ENCODE peak calls at places on chromosome X, in six cellular contexts. One of them, this sample, is unnamed.
A peak's percentile ranks its signal among the peaks of the same experiment; 100 is the strongest.

GRCh38 chrX:51608766-51609165 is 9.9 kb downstream of the CENPVL3 start:
- DNase-seq in kidney glomerular epithelial cell: no peak
- DNase-seq in adipocyte: peak; percentile 17
- DNase-seq in amniotic stem cell: no peak
- DNase-seq in fibroblast of the aortic adventitia: peak; percentile 5
- DNase-seq in mucosa of gallbladder: no peak
- DNase-seq in this sample: peak; percentile 4

GRCh38 chrX:9997524-9997923 is 30.4 kb downstream of the CLDN34 start:
- DNase-seq in kidney glomerular epithelial cell: no peak
- DNase-seq in adipocyte: no peak
- DNase-seq in amniotic stem cell: no peak
- DNase-seq in fibroblast of the aortic adventitia: no peak
- DNase-seq in mucosa of gallbladder: no peak
- DNase-seq in this sample: no peak

GRCh38 chrX:46617906-46618305 is 44.3 kb downstream of the CHST7 start:
- DNase-seq in kidney glomerular epithelial cell: no peak
- DNase-seq in adipocyte: no peak
- DNase-seq in amniotic stem cell: no peak
- DNase-seq in fibroblast of the aortic adventitia: no peak
- DNase-seq in mucosa of gallbladder: no peak
- DNase-seq in this sample: no peak

GRCh38 chrX:13697440-13697839 is 8.5 kb downstream of the RAB9A start:
- DNase-seq in kidney glomerular epithelial cell: no peak
- DNase-seq in adipocyte: peak; percentile 5
- DNase-seq in amniotic stem cell: no peak
- DNase-seq in fibroblast of the aortic adventitia: peak; percentile 19
- DNase-seq in mucosa of gallbladder: no peak
- DNase-seq in this sample: peak; percentile 25

GRCh38 chrX:41468647-41469323 is 21.6 kb downstream of the NYX start:
- DNase-seq in kidney glomerular epithelial cell: no peak
- DNase-seq in adipocyte: peak; percentile 41
- DNase-seq in amniotic stem cell: no peak
- DNase-seq in fibroblast of the aortic adventitia: peak; percentile 44
- DNase-seq in mucosa of gallbladder: no peak
- DNase-seq in this sample: peak; percentile 80

GRCh38 chrX:107738768-107739167 is 36.8 kb downstream of the TSC22D3 start:
- DNase-seq in kidney glomerular epithelial cell: no peak
- DNase-seq in adipocyte: no peak
- DNase-seq in amniotic stem cell: no peak
- DNase-seq in fibroblast of the aortic adventitia: no peak
- DNase-seq in mucosa of gallbladder: no peak
- DNase-seq in this sample: no peak

GRCh38 chrX:68696267-68696666 is 48.8 kb downstream of the STARD8 start:
- DNase-seq in kidney glomerular epithelial cell: no peak
- DNase-seq in adipocyte: no peak
- DNase-seq in amniotic stem cell: no peak
- DNase-seq in fibroblast of the aortic adventitia: no peak
- DNase-seq in mucosa of gallbladder: no peak
- DNase-seq in this sample: no peak

GRCh38 chrX:20313889-20314288 is 47.2 kb upstream of the RPS6KA3 start:
- DNase-seq in kidney glomerular epithelial cell: no peak
- DNase-seq in adipocyte: no peak
- DNase-seq in amniotic stem cell: no peak
- DNase-seq in fibroblast of the aortic adventitia: no peak
- DNase-seq in mucosa of gallbladder: no peak
- DNase-seq in this sample: no peak

GRCh38 chrX:39576081-39576701 is 521.6 kb downstream of the BCOR start:
- DNase-seq in kidney glomerular epithelial cell: no peak
- DNase-seq in adipocyte: no peak
- DNase-seq in amniotic stem cell: no peak
- DNase-seq in fibroblast of the aortic adventitia: no peak
- DNase-seq in mucosa of gallbladder: no peak
- DNase-seq in this sample: no peak

GRCh38 chrX:10608099-10608498 is 12.3 kb downstream of the MID1 start:
- DNase-seq in kidney glomerular epithelial cell: no peak
- DNase-seq in adipocyte: peak; percentile 54
- DNase-seq in amniotic stem cell: no peak
- DNase-seq in fibroblast of the aortic adventitia: peak; percentile 73
- DNase-seq in mucosa of gallbladder: no peak
- DNase-seq in this sample: peak; percentile 81

GRCh38 chrX:124426824-124427223 is 80.5 kb downstream of the SH2D1A start:
- DNase-seq in kidney glomerular epithelial cell: no peak
- DNase-seq in adipocyte: no peak
- DNase-seq in amniotic stem cell: no peak
- DNase-seq in fibroblast of the aortic adventitia: no peak
- DNase-seq in mucosa of gallbladder: no peak
- DNase-seq in this sample: no peak

GRCh38 chrX:53281321-53281822 is at the start of gene IQSEC2:
- DNase-seq in kidney glomerular epithelial cell: peak; percentile 34
- DNase-seq in adipocyte: peak; percentile 91
- DNase-seq in amniotic stem cell: peak; percentile 45
- DNase-seq in fibroblast of the aortic adventitia: peak; percentile 76
- DNase-seq in mucosa of gallbladder: peak; percentile 87
- DNase-seq in this sample: peak; percentile 74

GRCh38 chrX:103847174-103847870 is 15.3 kb upstream of the RAB9B start:
- DNase-seq in kidney glomerular epithelial cell: peak; percentile 15
- DNase-seq in adipocyte: peak; percentile 47
- DNase-seq in amniotic stem cell: no peak
- DNase-seq in fibroblast of the aortic adventitia: peak; percentile 28
- DNase-seq in mucosa of gallbladder: no peak
- DNase-seq in this sample: no peak

GRCh38 chrX:68503830-68504229 is 5.0 kb downstream of the YIPF6 start:
- DNase-seq in kidney glomerular epithelial cell: no peak
- DNase-seq in adipocyte: no peak
- DNase-seq in amniotic stem cell: no peak
- DNase-seq in fibroblast of the aortic adventitia: no peak
- DNase-seq in mucosa of gallbladder: no peak
- DNase-seq in this sample: no peak

GRCh38 chrX:119622356-119623232 is 16.4 kb upstream of the NKRF start:
- DNase-seq in kidney glomerular epithelial cell: no peak
- DNase-seq in adipocyte: peak; percentile 31
- DNase-seq in amniotic stem cell: no peak
- DNase-seq in fibroblast of the aortic adventitia: peak; percentile 74
- DNase-seq in mucosa of gallbladder: no peak
- DNase-seq in this sample: peak; percentile 67

GRCh38 chrX:99603076-99603814 is 806.8 kb downstream of the PCDH19 start:
- DNase-seq in kidney glomerular epithelial cell: no peak
- DNase-seq in adipocyte: no peak
- DNase-seq in amniotic stem cell: no peak
- DNase-seq in fibroblast of the aortic adventitia: no peak
- DNase-seq in mucosa of gallbladder: no peak
- DNase-seq in this sample: no peak

GRCh38 chrX:54048413-54048812 is 4.1 kb upstream of the PHF8 start:
- DNase-seq in kidney glomerular epithelial cell: no peak
- DNase-seq in adipocyte: no peak
- DNase-seq in amniotic stem cell: no peak
- DNase-seq in fibroblast of the aortic adventitia: no peak
- DNase-seq in mucosa of gallbladder: no peak
- DNase-seq in this sample: no peak

GRCh38 chrX:19625612-19626011 is 110.3 kb upstream of the MAP3K15 start:
- DNase-seq in kidney glomerular epithelial cell: no peak
- DNase-seq in adipocyte: no peak
- DNase-seq in amniotic stem cell: no peak
- DNase-seq in fibroblast of the aortic adventitia: no peak
- DNase-seq in mucosa of gallbladder: no peak
- DNase-seq in this sample: no peak

GRCh38 chrX:72201836-72202536 is 20.4 kb downstream of the PIN4 start:
- DNase-seq in kidney glomerular epithelial cell: peak; percentile 0
- DNase-seq in adipocyte: peak; percentile 67
- DNase-seq in amniotic stem cell: peak; percentile 57
- DNase-seq in fibroblast of the aortic adventitia: peak; percentile 78
- DNase-seq in mucosa of gallbladder: no peak
- DNase-seq in this sample: peak; percentile 68

GRCh38 chrX:147884958-147885357 is 26.8 kb upstream of the FMR1 start:
- DNase-seq in kidney glomerular epithelial cell: no peak
- DNase-seq in adipocyte: no peak
- DNase-seq in amniotic stem cell: no peak
- DNase-seq in fibroblast of the aortic adventitia: no peak
- DNase-seq in mucosa of gallbladder: no peak
- DNase-seq in this sample: no peak

GRCh38 chrX:16666541-16666940 is 16.6 kb downstream of the S100G start:
- DNase-seq in kidney glomerular epithelial cell: no peak
- DNase-seq in adipocyte: peak; percentile 39
- DNase-seq in amniotic stem cell: no peak
- DNase-seq in fibroblast of the aortic adventitia: peak; percentile 44
- DNase-seq in mucosa of gallbladder: no peak
- DNase-seq in this sample: peak; percentile 3

GRCh38 chrX:101062171-101062570 is 10.3 kb upstream of the TRMT2B start:
- DNase-seq in kidney glomerular epithelial cell: no peak
- DNase-seq in adipocyte: no peak
- DNase-seq in amniotic stem cell: no peak
- DNase-seq in fibroblast of the aortic adventitia: peak; percentile 10
- DNase-seq in mucosa of gallbladder: no peak
- DNase-seq in this sample: peak; percentile 0

GRCh38 chrX:34275710-34276109 is 143.6 kb upstream of the FAM47A start:
- DNase-seq in kidney glomerular epithelial cell: peak; percentile 5
- DNase-seq in adipocyte: no peak
- DNase-seq in amniotic stem cell: no peak
- DNase-seq in fibroblast of the aortic adventitia: no peak
- DNase-seq in mucosa of gallbladder: no peak
- DNase-seq in this sample: no peak

GRCh38 chrX:54921427-54922021 is 900 bp downstream of the TRO start:
- DNase-seq in kidney glomerular epithelial cell: peak; percentile 6
- DNase-seq in adipocyte: peak; percentile 79
- DNase-seq in amniotic stem cell: peak; percentile 6
- DNase-seq in fibroblast of the aortic adventitia: peak; percentile 77
- DNase-seq in mucosa of gallbladder: peak; percentile 43
- DNase-seq in this sample: peak; percentile 36

GRCh38 chrX:110665636-110666035 is 130.0 kb downstream of the CHRDL1 start:
- DNase-seq in kidney glomerular epithelial cell: no peak
- DNase-seq in adipocyte: peak; percentile 31
- DNase-seq in amniotic stem cell: peak; percentile 12
- DNase-seq in fibroblast of the aortic adventitia: peak; percentile 44
- DNase-seq in mucosa of gallbladder: peak; percentile 19
- DNase-seq in this sample: peak; percentile 17

GRCh38 chrX:37943554-37943953 is 62.8 kb upstream of the SYTL5 start:
- DNase-seq in kidney glomerular epithelial cell: no peak
- DNase-seq in adipocyte: peak; percentile 11
- DNase-seq in amniotic stem cell: no peak
- DNase-seq in fibroblast of the aortic adventitia: no peak
- DNase-seq in mucosa of gallbladder: no peak
- DNase-seq in this sample: no peak

GRCh38 chrX:32520789-32521188 is 690.6 kb downstream of the DMD start:
- DNase-seq in kidney glomerular epithelial cell: no peak
- DNase-seq in adipocyte: no peak
- DNase-seq in amniotic stem cell: no peak
- DNase-seq in fibroblast of the aortic adventitia: no peak
- DNase-seq in mucosa of gallbladder: no peak
- DNase-seq in this sample: no peak

GRCh38 chrX:9195199-9195880 is 161.4 kb upstream of the FAM9B start:
- DNase-seq in kidney glomerular epithelial cell: no peak
- DNase-seq in adipocyte: no peak
- DNase-seq in amniotic stem cell: no peak
- DNase-seq in fibroblast of the aortic adventitia: no peak
- DNase-seq in mucosa of gallbladder: no peak
- DNase-seq in this sample: no peak

GRCh38 chrX:154732421-154733071 is 18.3 kb downstream of the GAB3 start:
- DNase-seq in kidney glomerular epithelial cell: peak; percentile 25
- DNase-seq in adipocyte: peak; percentile 46
- DNase-seq in amniotic stem cell: no peak
- DNase-seq in fibroblast of the aortic adventitia: no peak
- DNase-seq in mucosa of gallbladder: no peak
- DNase-seq in this sample: no peak

GRCh38 chrX:63488546-63489373 is 137.6 kb upstream of the SPIN4 start:
- DNase-seq in kidney glomerular epithelial cell: no peak
- DNase-seq in adipocyte: no peak
- DNase-seq in amniotic stem cell: no peak
- DNase-seq in fibroblast of the aortic adventitia: no peak
- DNase-seq in mucosa of gallbladder: no peak
- DNase-seq in this sample: no peak

GRCh38 chrX:126509917-126510316 is 42.7 kb downstream of the DCAF12L1 start:
- DNase-seq in kidney glomerular epithelial cell: no peak
- DNase-seq in adipocyte: no peak
- DNase-seq in amniotic stem cell: no peak
- DNase-seq in fibroblast of the aortic adventitia: no peak
- DNase-seq in mucosa of gallbladder: no peak
- DNase-seq in this sample: no peak

GRCh38 chrX:23374291-23374690 is 39.6 kb downstream of the PTCHD1 start:
- DNase-seq in kidney glomerular epithelial cell: no peak
- DNase-seq in adipocyte: no peak
- DNase-seq in amniotic stem cell: no peak
- DNase-seq in fibroblast of the aortic adventitia: no peak
- DNase-seq in mucosa of gallbladder: no peak
- DNase-seq in this sample: no peak

GRCh38 chrX:9610774-9611392 is 146.0 kb downstream of the TBL1X start:
- DNase-seq in kidney glomerular epithelial cell: no peak
- DNase-seq in adipocyte: peak; percentile 22
- DNase-seq in amniotic stem cell: no peak
- DNase-seq in fibroblast of the aortic adventitia: peak; percentile 41
- DNase-seq in mucosa of gallbladder: no peak
- DNase-seq in this sample: peak; percentile 4

GRCh38 chrX:136819026-136819425 is 38.3 kb upstream of the ARHGEF6 start:
- DNase-seq in kidney glomerular epithelial cell: no peak
- DNase-seq in adipocyte: no peak
- DNase-seq in amniotic stem cell: no peak
- DNase-seq in fibroblast of the aortic adventitia: no peak
- DNase-seq in mucosa of gallbladder: no peak
- DNase-seq in this sample: no peak

GRCh38 chrX:21700289-21700688 is 42.2 kb upstream of the KLHL34 start:
- DNase-seq in kidney glomerular epithelial cell: no peak
- DNase-seq in adipocyte: no peak
- DNase-seq in amniotic stem cell: no peak
- DNase-seq in fibroblast of the aortic adventitia: no peak
- DNase-seq in mucosa of gallbladder: no peak
- DNase-seq in this sample: no peak

GRCh38 chrX:14095702-14096101 is 66.0 kb upstream of the GEMIN8 start:
- DNase-seq in kidney glomerular epithelial cell: no peak
- DNase-seq in adipocyte: peak; percentile 72
- DNase-seq in amniotic stem cell: no peak
- DNase-seq in fibroblast of the aortic adventitia: peak; percentile 70
- DNase-seq in mucosa of gallbladder: peak; percentile 25
- DNase-seq in this sample: peak; percentile 50

GRCh38 chrX:124863303-124863702 is 456.4 kb upstream of the TEX13C start:
- DNase-seq in kidney glomerular epithelial cell: no peak
- DNase-seq in adipocyte: no peak
- DNase-seq in amniotic stem cell: no peak
- DNase-seq in fibroblast of the aortic adventitia: no peak
- DNase-seq in mucosa of gallbladder: no peak
- DNase-seq in this sample: no peak